ENCODE peak calls at places on chromosomes 1 and 21, in nine cellular contexts. O is endothelial cell, R is HFF-Myc, U is foreskin keratinocyte, A is SK-N-SH, W is PC-3, D is neural crest cell, Q is endodermal cell, G is RWPE1. Z is an unnamed sample.
A peak's percentile ranks its signal among the peaks of the same experiment; 100 is the strongest.

GRCh38 chr1:192700834-192701271 is 64.9 kb downstream of the RGS13 start:
- DNase-seq in G (peak; percentile 49), D (no peak), Q (no peak), O (no peak), U (peak; percentile 29), A (no peak), R (peak; percentile 29), W (peak; percentile 73), Z (peak; percentile 70)

GRCh38 chr1:6157528-6158174 is 22.5 kb downstream of the CHD5 start:
- DNase-seq in O (no peak), U (peak; percentile 88), A (no peak), R (no peak), G (peak; percentile 99), D (no peak), Q (peak; percentile 83), W (peak; percentile 100), Z (no peak)

GRCh38 chr1:25022361-25023189 is 92.5 kb upstream of the RUNX3 start:
- DNase-seq in U (peak; percentile 72), A (no peak), W (peak; percentile 64), D (peak; percentile 34), O (no peak), Q (peak; percentile 93), R (peak; percentile 80), G (peak; percentile 52), Z (peak; percentile 24)

GRCh38 chr21:14911351-14911750 is 153.4 kb downstream of the NRIP1 start:
- DNase-seq in Q (no peak), U (peak; percentile 43), O (no peak), G (no peak), R (no peak), A (no peak), D (no peak), W (peak; percentile 74), Z (no peak)

GRCh38 chr1:80217377-80217986 is 1211.0 kb upstream of the ADGRL4 start:
- DNase-seq in A (peak; percentile 41), Q (peak; percentile 44), G (peak; percentile 27), U (peak; percentile 59), R (peak; percentile 30), W (peak; percentile 73), O (peak; percentile 13), D (peak; percentile 16), Z (peak; percentile 28)

GRCh38 chr1:198686069-198686728 is 47.4 kb downstream of the PTPRC start:
- DNase-seq in O (no peak), G (peak; percentile 49), Q (no peak), W (peak; percentile 70), R (no peak), A (no peak), D (no peak), U (no peak), Z (no peak)

GRCh38 chr21:33414926-33415325 is 11.7 kb downstream of the IFNGR2 start:
- DNase-seq in R (no peak), A (no peak), G (no peak), O (no peak), W (no peak), Q (no peak), D (no peak), U (no peak), Z (no peak)

GRCh38 chr1:88943221-88943620 is 49.2 kb downstream of the KYAT3 start:
- DNase-seq in R (no peak), W (peak; percentile 47), A (no peak), G (no peak), O (no peak), U (peak; percentile 11), D (no peak), Q (no peak), Z (no peak)

GRCh38 chr1:43366179-43366578 is 1.6 kb downstream of the ELOVL1 start:
- DNase-seq in O (peak; percentile 10), G (peak; percentile 73), R (no peak), W (peak; percentile 77), U (no peak), A (no peak), D (no peak), Q (peak; percentile 80), Z (no peak)

GRCh38 chr1:27475707-27476106 is 14.3 kb downstream of the WASF2 start:
- DNase-seq in D (no peak), O (no peak), R (no peak), Q (no peak), U (no peak), W (no peak), G (no peak), A (no peak), Z (no peak)

GRCh38 chr1:191240925-191241324 is 763.3 kb upstream of the BRINP3 start:
- DNase-seq in W (peak; percentile 57), G (no peak), D (no peak), A (no peak), Q (no peak), O (no peak), R (peak; percentile 20), U (no peak), Z (no peak)

GRCh38 chr1:82731216-82731615 is 930.5 kb downstream of the ADGRL2 start:
- DNase-seq in U (no peak), D (no peak), R (no peak), O (no peak), G (no peak), A (no peak), W (no peak), Q (no peak), Z (no peak)

GRCh38 chr21:25487046-25487594 is 120.2 kb downstream of the MRPL39 start:
- DNase-seq in G (no peak), D (no peak), W (no peak), Q (no peak), A (no peak), O (no peak), R (no peak), U (no peak), Z (no peak)

GRCh38 chr1:55478742-55479141 is 263.6 kb upstream of the USP24 start:
- DNase-seq in W (peak; percentile 79), Q (no peak), O (no peak), A (no peak), G (peak; percentile 36), U (no peak), R (no peak), D (no peak), Z (no peak)

GRCh38 chr1:96999191-96999590 is 277.6 kb downstream of the PTBP2 start:
- DNase-seq in G (no peak), O (no peak), U (no peak), D (no peak), W (peak; percentile 39), R (no peak), A (no peak), Q (no peak), Z (no peak)

GRCh38 chr1:30652151-30652915 is 71.1 kb downstream of the MATN1 start:
- DNase-seq in Q (peak; percentile 64), R (no peak), D (no peak), U (no peak), O (no peak), G (no peak), W (no peak), A (peak; percentile 50), Z (no peak)

GRCh38 chr1:22025368-22026154 is 24.1 kb downstream of the CELA3A start:
- DNase-seq in R (peak; percentile 63), U (peak; percentile 76), G (peak; percentile 95), O (peak; percentile 81), W (peak; percentile 89), Q (peak; percentile 94), A (peak; percentile 89), D (peak; percentile 76), Z (peak; percentile 74)

GRCh38 chr1:181255270-181255929 is 166.9 kb downstream of the IER5 start:
- DNase-seq in R (peak; percentile 87), W (peak; percentile 83), O (no peak), D (no peak), A (no peak), G (peak; percentile 88), Q (no peak), U (peak; percentile 91), Z (peak; percentile 82)

GRCh38 chr1:119637719-119638118 is 10.3 kb downstream of the ZNF697 start:
- DNase-seq in D (no peak), W (no peak), O (no peak), Q (no peak), R (no peak), U (no peak), A (no peak), G (no peak), Z (no peak)

GRCh38 chr21:29725025-29725736 is 214.6 kb downstream of the GRIK1 start:
- DNase-seq in U (no peak), R (no peak), D (no peak), W (peak; percentile 24), G (no peak), Q (no peak), A (no peak), O (no peak), Z (no peak)

GRCh38 chr1:36457691-36458090 is 6.5 kb downstream of the MRPS15 start:
- DNase-seq in A (no peak), U (no peak), O (no peak), Q (no peak), G (no peak), D (no peak), W (no peak), R (no peak), Z (no peak)

GRCh38 chr1:54176621-54177327 is 23.1 kb downstream of the CYB5RL start:
- DNase-seq in R (no peak), G (no peak), W (no peak), O (no peak), A (no peak), Q (no peak), D (no peak), U (no peak), Z (no peak)

DNA sequence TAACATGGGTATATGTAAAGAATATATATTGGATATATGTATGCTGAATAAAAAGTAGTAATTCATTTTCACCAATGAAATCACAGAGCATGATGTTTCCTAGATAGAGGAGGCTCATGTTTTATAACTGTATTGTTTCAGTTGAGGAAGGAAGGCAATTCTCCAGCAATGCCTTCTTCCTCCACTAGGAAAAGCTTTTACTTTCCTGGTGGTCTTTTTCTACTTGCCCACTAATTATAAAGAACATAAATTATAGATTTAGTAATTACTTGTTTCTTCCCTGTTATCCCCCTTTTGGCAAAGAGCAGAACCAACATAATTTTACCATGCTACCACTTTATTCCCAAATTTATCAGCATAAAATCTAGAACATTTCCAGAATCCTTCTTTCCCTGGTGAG is 159.0 kb downstream of the PLA2G4A start:
- DNase-seq in G (no peak), Q (no peak), W (no peak), D (no peak), U (no peak), O (no peak), R (no peak), A (no peak), Z (no peak)
- TF ChIP-seq CTCF in G (peak; percentile 4), Q (peak; percentile 72), W (peak; percentile 25), D (peak; percentile 45), U (peak; percentile 12), O (peak; percentile 75), R (no peak), A (peak; percentile 42), Z (no peak)

GRCh38 chr1:154988053-154988954 is 5.1 kb upstream of the LENEP start:
- DNase-seq in A (no peak), U (no peak), D (no peak), O (no peak), W (no peak), G (no peak), Q (no peak), R (no peak), Z (no peak)
- TF ChIP-seq CTCF in A (no peak), U (peak; percentile 16), D (no peak), O (no peak), W (peak; percentile 47), G (no peak), Q (no peak), R (no peak), Z (no peak)

GRCh38 chr1:46969014-46969619 is 27.8 kb upstream of the CYP4A11 start:
- DNase-seq in Q (no peak), A (no peak), U (no peak), D (no peak), R (no peak), O (no peak), G (no peak), W (peak; percentile 14), Z (no peak)
- TF ChIP-seq CTCF in Q (peak; percentile 78), A (peak; percentile 36), U (peak; percentile 34), D (peak; percentile 35), R (no peak), O (peak; percentile 34), G (no peak), W (peak; percentile 52), Z (no peak)

GRCh38 chr1:58402444-58402843 is 144.1 kb downstream of the OMA1 start:
- DNase-seq in A (no peak), U (no peak), D (no peak), R (no peak), G (no peak), O (no peak), Q (no peak), W (no peak), Z (no peak)
- TF ChIP-seq CTCF in A (no peak), U (no peak), D (no peak), R (no peak), G (no peak), O (no peak), Q (no peak), W (no peak), Z (no peak)